ENCODE peak calls at places on chromosomes 3 and 15, in seven cellular contexts. P is GM23338, J is brain microvascular endothelial cell, L is NCI-H1930, R is fibroblast of the aortic adventitia, X is NCI-H1092, N is NCI-H2081. D is an unnamed sample.

GRCh38 chr15:72339777-72340177 is 19.8 kb upstream of the CELF6 start:
- DNase-seq in J (peak; percentile 82), P (no peak), R (peak; percentile 96), X (no peak), L (no peak), N (no peak), D (no peak)

GRCh38 chr3:45597166-45597565 is 2.6 kb downstream of the LIMD1 start:
- DNase-seq in J (peak; percentile 40), N (no peak), X (no peak), R (peak; percentile 76), P (no peak), L (no peak), D (no peak)

GRCh38 chr3:97872209-97873042 is 50.6 kb downstream of the CRYBG3 start:
- DNase-seq in P (no peak), J (peak; percentile 91), X (no peak), R (peak; percentile 94), L (no peak), N (no peak), D (no peak)

GRCh38 chr3:128335621-128336296 is 130.9 kb downstream of the DNAJB8 start:
- DNase-seq in R (no peak), P (peak; percentile 41), X (no peak), L (no peak), N (no peak), J (no peak), D (no peak)

GRCh38 chr3:114608293-114608692 is 314.5 kb downstream of the TIGIT start:
- DNase-seq in X (no peak), N (no peak), J (peak; percentile 60), P (no peak), L (no peak), R (peak; percentile 90), D (no peak)

GRCh38 chr15:67080118-67080899 is 14.9 kb downstream of the SMAD3 start:
- DNase-seq in J (no peak), P (no peak), L (no peak), R (peak; percentile 96), X (no peak), N (no peak), D (no peak)

GRCh38 chr3:192892981-192893827 is 24.5 kb downstream of the MB21D2 start:
- DNase-seq in P (peak; percentile 65), R (peak; percentile 81), L (no peak), X (no peak), N (peak; percentile 10), J (peak; percentile 95), D (no peak)

GRCh38 chr15:50979041-50979440 is 70.6 kb downstream of the AP4E1 start:
- DNase-seq in N (no peak), X (no peak), P (no peak), J (no peak), R (no peak), L (no peak), D (no peak)

GRCh38 chr3:66442254-66443249 is 58.3 kb downstream of the LRIG1 start:
- DNase-seq in L (no peak), R (peak; percentile 90), X (peak; percentile 64), N (peak; percentile 37), J (peak; percentile 65), P (peak; percentile 94), D (no peak)

D was measured in chondrocyte.